ENCODE peak calls at places on chromosomes 11 and 22, in six cellular contexts. D, P, L, F, H and N are unnamed samples.

GRCh38 chr11:108117746-108118371 is 3.5 kb upstream of the ACAT1 start:
- DNase-seq in D (no peak), P (no peak), L (no peak), F (no peak), H (peak), N (no peak)

GRCh38 chr22:49243335-49243734 is 584.3 kb downstream of the BRD1 start:
- DNase-seq in D (no peak), P (no peak), L (no peak), F (no peak), H (no peak), N (no peak)

GRCh38 chr11:85589373-85589772 is 37.8 kb downstream of the DLG2 start:
- DNase-seq in D (no peak), P (no peak), L (no peak), F (no peak), H (peak), N (no peak)

GRCh38 chr11:116454020-116454645 is 318.7 kb downstream of the BUD13 start:
- DNase-seq in D (peak), P (no peak), L (peak), F (peak), H (peak), N (no peak)

GRCh38 chr11:61347916-61348461 is 13.7 kb downstream of the CYB561A3 start:
- DNase-seq in D (no peak), P (no peak), L (no peak), F (no peak), H (no peak), N (no peak)

GRCh38 chr22:31676700-31677099 is 14.7 kb upstream of the PISD start:
- DNase-seq in D (peak), P (peak), L (peak), F (peak), H (peak), N (peak)

GRCh38 chr11:83051760-83052671 is 19.7 kb downstream of the RAB30 start:
- DNase-seq in D (no peak), P (peak), L (no peak), F (no peak), H (no peak), N (peak)

GRCh38 chr22:17804331-17805080 is 30.2 kb upstream of the BID start:
- DNase-seq in D (no peak), P (no peak), L (no peak), F (no peak), H (no peak), N (no peak)

GRCh38 chr11:94550513-94550912 is 6.8 kb downstream of the FUT4 start:
- DNase-seq in D (no peak), P (no peak), L (no peak), F (no peak), H (no peak), N (no peak)

GRCh38 chr11:1346669-1347390 is 37.4 kb upstream of the TOLLIP start:
- DNase-seq in D (no peak), P (no peak), L (no peak), F (no peak), H (no peak), N (no peak)

GRCh38 chr22:33568934-33569496 is 351.3 kb downstream of the LARGE1 start:
- DNase-seq in D (no peak), P (no peak), L (no peak), F (no peak), H (no peak), N (no peak)

GRCh38 chr22:19057999-19058491 is 64.2 kb downstream of the DGCR2 start:
- DNase-seq in D (no peak), P (no peak), L (peak), F (no peak), H (no peak), N (no peak)

GRCh38 chr11:57779275-57779674 is 17.7 kb downstream of the CTNND1 start:
- DNase-seq in D (peak), P (no peak), L (peak), F (no peak), H (peak), N (no peak)

GRCh38 chr11:108958446-108959123 is 293.7 kb downstream of the DDX10 start:
- DNase-seq in D (no peak), P (no peak), L (no peak), F (no peak), H (no peak), N (no peak)

GRCh38 chr11:10302744-10303557 is 1.9 kb upstream of the ADM start:
- DNase-seq in D (peak), P (peak), L (peak), F (peak), H (peak), N (peak)

GRCh38 chr11:114122668-114123067 is 63.2 kb downstream of the ZBTB16 start:
- DNase-seq in D (no peak), P (no peak), L (no peak), F (no peak), H (no peak), N (no peak)

GRCh38 chr11:4467811-4468606 is 14.4 kb upstream of the OR52K1 start:
- DNase-seq in D (no peak), P (no peak), L (no peak), F (no peak), H (no peak), N (no peak)

GRCh38 chr22:46815559-46815895 is 53.1 kb downstream of the TBC1D22A start:
- DNase-seq in D (no peak), P (no peak), L (no peak), F (no peak), H (no peak), N (no peak)

GRCh38 chr22:26986051-26986881 is 328.9 kb downstream of the MIAT start:
- DNase-seq in D (no peak), P (no peak), L (no peak), F (no peak), H (peak), N (no peak)

GRCh38 chr11:64227405-64227956 is 1.4 kb downstream of the NUDT22 start:
- DNase-seq in D (no peak), P (no peak), L (peak), F (peak), H (no peak), N (peak)

GRCh38 chr11:84247931-84248330 is 961.8 kb upstream of the CCDC90B start:
- DNase-seq in D (no peak), P (no peak), L (no peak), F (no peak), H (no peak), N (no peak)

GRCh38 chr22:40218723-40219294 is 41.1 kb downstream of the TNRC6B start:
- DNase-seq in D (no peak), P (no peak), L (no peak), F (peak), H (peak), N (no peak)

GRCh38 chr22:40221055-40221414 is 43.3 kb downstream of the TNRC6B start:
- DNase-seq in D (no peak), P (no peak), L (no peak), F (no peak), H (no peak), N (no peak)

GRCh38 chr22:40218152-40218551 is 40.4 kb downstream of the TNRC6B start:
- DNase-seq in D (no peak), P (no peak), L (no peak), F (peak), H (no peak), N (no peak)

GRCh38 chr22:40224702-40225101 is 47.0 kb downstream of the TNRC6B start:
- DNase-seq in D (no peak), P (no peak), L (no peak), F (no peak), H (no peak), N (no peak)

GRCh38 chr22:40220316-40221054 is 42.8 kb downstream of the TNRC6B start:
- DNase-seq in D (no peak), P (no peak), L (no peak), F (no peak), H (no peak), N (peak)
- H3K27ac ChIP-seq in D (peak), P (peak), L (peak), F (peak), H (no peak), N (peak)

DNA sequence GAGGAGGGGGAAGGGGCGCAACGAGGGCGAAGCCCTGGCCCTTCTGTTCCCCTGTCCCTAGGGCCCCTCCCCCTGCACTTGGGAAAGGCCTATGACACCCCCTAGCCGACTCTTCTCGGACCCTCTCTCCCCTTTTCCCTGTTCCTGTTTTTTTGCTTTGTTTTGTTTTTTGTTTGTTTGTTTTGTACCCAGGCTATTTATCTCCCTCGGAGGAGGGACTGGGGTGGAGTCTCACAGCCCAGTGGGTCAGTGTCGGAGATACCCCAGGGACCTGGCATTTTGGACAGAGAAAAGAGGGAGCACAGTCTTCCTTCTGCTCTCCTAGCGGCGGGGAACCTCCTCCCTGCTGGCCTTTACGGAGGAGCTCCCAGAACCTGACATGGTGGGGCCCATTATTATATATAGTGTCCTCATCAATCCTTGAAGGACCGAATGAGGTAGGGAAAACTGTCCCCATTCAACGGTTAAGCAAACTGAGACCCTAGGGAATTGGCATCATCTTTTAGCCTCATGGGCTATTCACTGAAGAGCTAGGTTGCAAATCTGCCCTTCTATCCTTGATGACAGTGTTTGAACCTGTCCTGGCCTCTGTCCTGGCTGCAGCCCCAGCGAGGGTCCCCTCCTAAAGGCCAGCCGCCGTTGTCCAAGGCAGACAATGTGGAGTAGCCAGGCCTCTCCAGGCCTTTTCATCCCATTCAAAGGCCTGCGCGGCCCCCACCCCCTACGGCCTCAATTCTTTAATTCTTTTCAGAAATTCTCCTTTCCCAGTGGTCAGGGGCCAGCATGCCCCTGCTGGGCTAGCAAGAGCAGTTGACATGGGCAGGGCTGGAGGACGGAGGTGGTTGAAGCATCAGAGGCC is 905 bp downstream of the EMID1 start:
- DNase-seq in D (no peak), P (no peak), L (no peak), F (no peak), H (peak), N (no peak)
- H3K27ac ChIP-seq in D (no peak), P (no peak), L (peak), F (no peak), H (no peak), N (no peak)

DNA sequence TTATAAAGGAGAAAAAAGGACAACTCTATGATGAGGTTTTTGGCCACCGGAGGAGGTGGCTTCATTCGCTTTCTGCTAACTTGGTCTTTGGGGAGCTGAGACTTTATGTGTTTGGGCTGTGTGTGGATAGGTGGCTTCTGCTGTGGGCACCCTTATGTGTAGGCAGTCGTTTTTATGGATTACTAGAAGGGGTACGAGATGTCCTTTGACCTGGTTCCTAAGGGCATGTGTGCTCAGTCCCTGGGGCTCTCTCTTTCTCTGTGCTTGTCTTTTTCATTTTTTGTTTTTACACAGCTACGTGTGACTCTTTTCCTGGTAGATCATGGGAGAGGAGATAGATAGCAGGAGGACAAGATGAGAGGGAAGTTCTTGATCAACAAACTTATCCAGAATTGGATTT is 93.4 kb downstream of the TEAD1 start:
- DNase-seq in D (no peak), P (no peak), L (no peak), F (no peak), H (no peak), N (no peak)
- H3K27ac ChIP-seq in D (no peak), P (peak), L (no peak), F (no peak), H (no peak), N (no peak)

GRCh38 chr11:119700536-119701346 is 28.3 kb downstream of the NECTIN1 start:
- DNase-seq in D (no peak), P (no peak), L (no peak), F (no peak), H (no peak), N (no peak)
- H3K27ac ChIP-seq in D (no peak), P (peak), L (no peak), F (no peak), H (no peak), N (no peak)

DNA sequence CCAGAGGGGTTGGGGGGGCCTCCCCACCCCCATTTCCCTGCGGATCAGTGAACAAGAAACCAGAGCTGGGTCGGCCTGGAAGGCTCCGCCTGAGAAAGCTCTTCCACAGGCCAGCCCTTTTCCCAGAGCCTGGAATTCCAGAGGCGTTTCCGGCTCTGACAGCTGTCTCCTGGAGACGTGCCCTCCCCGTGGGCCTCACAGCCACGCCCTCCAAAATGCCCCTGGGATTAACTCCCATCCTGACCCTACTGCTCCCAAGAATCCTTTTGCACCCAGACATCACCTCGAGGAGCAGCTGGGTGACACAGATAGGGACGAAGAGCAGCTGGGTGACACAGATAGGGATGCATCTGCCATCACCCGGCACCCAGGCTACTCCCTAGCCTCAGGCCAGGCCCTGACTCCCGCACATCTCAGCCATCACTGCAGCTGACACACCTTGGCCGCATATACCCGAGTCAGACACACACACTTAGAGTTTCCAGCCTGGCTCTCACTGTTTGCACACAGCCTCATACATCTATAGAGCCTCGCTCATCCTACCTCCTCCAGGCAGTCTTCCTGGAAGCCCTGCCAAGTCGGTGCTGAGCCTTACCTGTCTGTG is 7.6 kb upstream of the CDC42EP1 start:
- DNase-seq in D (no peak), P (peak), L (no peak), F (peak), H (peak), N (peak)
- H3K27ac ChIP-seq in D (peak), P (peak), L (peak), F (peak), H (peak), N (peak)